ENCODE peak calls at places on chromosome 7, in eight cellular contexts. U, M, K, D, G, W, Z and A are unnamed samples.

GRCh38 chr7:34417781-34418180 is 240.2 kb upstream of the NPSR1 start:
- DNase-seq in M (no peak), W (no peak), Z (no peak), D (no peak), G (no peak), U (no peak), K (no peak), A (no peak)

GRCh38 chr7:69091476-69091875 is 506.8 kb upstream of the AUTS2 start:
- DNase-seq in G (no peak), M (no peak), U (no peak), D (no peak), Z (no peak), W (no peak), K (no peak), A (no peak)

GRCh38 chr7:35415411-35415822 is 161.5 kb upstream of the TBX20 start:
- DNase-seq in G (peak; percentile 79), U (no peak), M (no peak), W (no peak), K (no peak), D (no peak), Z (peak; percentile 89), A (no peak)

GRCh38 chr7:149772821-149773425 is 465 bp downstream of the ZNF467 start:
- DNase-seq in G (no peak), U (peak; percentile 51), D (no peak), M (peak; percentile 9), Z (peak; percentile 83), K (peak; percentile 22), W (peak; percentile 20), A (peak; percentile 22)

GRCh38 chr7:123788584-123788983 is 39.8 kb upstream of the WASL start:
- DNase-seq in W (no peak), Z (no peak), D (no peak), K (no peak), M (no peak), G (no peak), U (no peak), A (no peak)

GRCh38 chr7:53101026-53101425 is 65.6 kb downstream of the POM121L12 start:
- DNase-seq in U (no peak), D (no peak), K (no peak), Z (no peak), W (no peak), M (no peak), G (no peak), A (no peak)

GRCh38 chr7:92682767-92683539 is 92.8 kb upstream of the FAM133B start:
- DNase-seq in G (no peak), U (no peak), D (peak; percentile 38), M (no peak), W (peak; percentile 10), Z (no peak), K (no peak), A (no peak)

GRCh38 chr7:22823142-22823497 is 471 bp upstream of the TOMM7 start:
- DNase-seq in G (no peak), K (no peak), M (no peak), U (no peak), D (no peak), Z (no peak), W (no peak), A (no peak)

GRCh38 chr7:48390381-48391327 is 219.4 kb downstream of the ABCA13 start:
- DNase-seq in M (no peak), D (no peak), K (no peak), U (no peak), W (no peak), G (no peak), Z (no peak), A (no peak)

GRCh38 chr7:98314469-98314868 is 33.0 kb downstream of the BRI3 start:
- DNase-seq in K (no peak), Z (no peak), W (no peak), G (no peak), M (no peak), U (no peak), D (peak; percentile 69), A (no peak)

GRCh38 chr7:34069676-34070075 is 164.3 kb downstream of the BMPER start:
- DNase-seq in U (no peak), D (peak; percentile 57), Z (no peak), G (no peak), M (no peak), W (no peak), K (no peak), A (no peak)

GRCh38 chr7:103702982-103703381 is 257.0 kb upstream of the SLC26A5 start:
- DNase-seq in M (no peak), D (no peak), U (no peak), W (no peak), Z (no peak), K (no peak), G (no peak), A (no peak)

GRCh38 chr7:134834689-134835462 is 55.4 kb downstream of the CALD1 start:
- DNase-seq in W (no peak), G (peak; percentile 33), K (no peak), D (peak; percentile 66), U (no peak), M (no peak), Z (no peak), A (no peak)

GRCh38 chr7:73967832-73968295 is 60.1 kb upstream of the ELN start:
- DNase-seq in W (no peak), M (no peak), K (no peak), U (no peak), Z (no peak), G (no peak), D (no peak), A (no peak)

GRCh38 chr7:104317944-104318629 is 10.3 kb upstream of the LHFPL3 start:
- DNase-seq in M (no peak), K (no peak), D (no peak), W (no peak), Z (no peak), G (no peak), U (no peak), A (no peak)

GRCh38 chr7:22255342-22255741 is 101.6 kb downstream of the RAPGEF5 start:
- DNase-seq in W (no peak), G (no peak), D (no peak), K (no peak), Z (no peak), U (no peak), M (no peak), A (no peak)

GRCh38 chr7:50957855-50958254 is 175.2 kb upstream of the GRB10 start:
- DNase-seq in U (no peak), W (no peak), K (no peak), Z (no peak), D (no peak), G (no peak), M (no peak), A (no peak)

GRCh38 chr7:99121496-99122021 is 22.3 kb downstream of the SMURF1 start:
- DNase-seq in M (no peak), Z (no peak), G (peak; percentile 50), U (no peak), W (no peak), D (peak; percentile 79), K (no peak), A (no peak)

GRCh38 chr7:77413861-77414424 is 2.2 kb downstream of the GSAP start:
- DNase-seq in M (no peak), U (no peak), K (no peak), Z (no peak), G (no peak), D (peak; percentile 70), W (no peak), A (no peak)

GRCh38 chr7:130141161-130141857 is 63.9 kb downstream of the TMEM209 start:
- DNase-seq in K (peak; percentile 18), M (peak; percentile 18), G (peak; percentile 78), W (no peak), Z (peak; percentile 72), D (peak; percentile 72), U (peak; percentile 89), A (peak; percentile 26)

GRCh38 chr7:102310414-102310815 is 23.7 kb downstream of the SH2B2 start:
- DNase-seq in M (no peak), K (no peak), Z (no peak), G (no peak), D (no peak), W (no peak), U (no peak), A (no peak)

GRCh38 chr7:88217675-88218427 is 2.0 kb downstream of the SRI start:
- DNase-seq in M (no peak), W (peak; percentile 14), G (no peak), D (no peak), U (no peak), K (no peak), Z (no peak), A (no peak)

GRCh38 chr7:92057375-92057774 is 76.9 kb downstream of the CYP51A1 start:
- DNase-seq in G (no peak), W (no peak), M (no peak), Z (no peak), K (no peak), D (no peak), U (no peak), A (no peak)

GRCh38 chr7:154212861-154213260 is 160.7 kb downstream of the DPP6 start:
- DNase-seq in D (no peak), Z (no peak), K (no peak), G (no peak), U (no peak), W (no peak), M (no peak), A (no peak)